ENCODE peak calls at places on chromosomes 13 and 19, in six cellular contexts. U, Q, B, D, G and W are unnamed samples.

GRCh38 chr13:76723551-76724232 is 162.5 kb downstream of the KCTD12 start:
- DNase-seq in G (no peak), B (no peak), U (peak; percentile 60), Q (peak; percentile 78), D (peak; percentile 96), W (no peak)

GRCh38 chr19:17339088-17339741 is 1.9 kb downstream of the GTPBP3 start:
- DNase-seq in B (peak; percentile 24), Q (no peak), G (no peak), U (no peak), D (no peak), W (no peak)

GRCh38 chr19:47813304-47813994 is 8.3 kb upstream of the CRX start:
- DNase-seq in D (peak; percentile 39), B (peak; percentile 61), G (peak; percentile 86), Q (no peak), U (peak; percentile 88), W (peak; percentile 89)

GRCh38 chr19:58330458-58330857 is 3.7 kb downstream of the ZSCAN22 start:
- DNase-seq in U (no peak), G (no peak), Q (no peak), B (no peak), D (peak; percentile 81), W (no peak)

GRCh38 chr13:20550799-20551198 is 16.2 kb upstream of the IFT88 start:
- DNase-seq in G (no peak), D (no peak), U (no peak), Q (no peak), B (no peak), W (no peak)

GRCh38 chr19:8832132-8833021 is at the start of the genes MBD3L1 and ZNF558:
- DNase-seq in Q (peak; percentile 93), D (peak; percentile 97), B (peak; percentile 99), G (peak; percentile 96), U (peak; percentile 99), W (peak; percentile 100)

GRCh38 chr13:93824286-93824685 is 597.7 kb downstream of the GPC6 start:
- DNase-seq in U (no peak), B (no peak), G (no peak), Q (no peak), D (no peak), W (no peak)

GRCh38 chr19:1779604-1779973 is 26.3 kb downstream of the ONECUT3 start:
- DNase-seq in U (no peak), B (no peak), Q (no peak), D (no peak), G (no peak), W (no peak)

GRCh38 chr19:47450478-47450877 is 21.2 kb downstream of the SLC8A2 start:
- DNase-seq in Q (no peak), B (no peak), G (no peak), U (peak; percentile 15), D (no peak), W (no peak)

GRCh38 chr19:1968279-1969175 is 27.6 kb downstream of the CSNK1G2 start:
- DNase-seq in Q (no peak), B (no peak), D (no peak), U (no peak), G (no peak), W (no peak)

GRCh38 chr19:5048091-5048726 is 79.3 kb downstream of the KDM4B start:
- DNase-seq in U (peak; percentile 86), B (peak; percentile 44), G (peak; percentile 91), D (peak; percentile 80), Q (no peak), W (peak; percentile 85)

GRCh38 chr19:10537668-10538067 is 6.0 kb upstream of the ATG4D start:
- DNase-seq in U (no peak), Q (no peak), G (no peak), D (no peak), B (no peak), W (no peak)

GRCh38 chr13:88063741-88064140 is 392.6 kb downstream of the SLITRK5 start:
- DNase-seq in B (no peak), G (no peak), U (no peak), Q (no peak), D (no peak), W (no peak)

GRCh38 chr19:28706693-28707092 is 506.3 kb downstream of the UQCRFS1 start:
- DNase-seq in D (no peak), B (no peak), G (no peak), U (no peak), Q (no peak), W (no peak)

GRCh38 chr13:60790620-60791019 is 393.6 kb downstream of the TDRD3 start:
- DNase-seq in U (no peak), B (no peak), G (no peak), Q (no peak), D (no peak), W (no peak)

GRCh38 chr19:17347361-17347760 is 10.0 kb downstream of the GTPBP3 start:
- DNase-seq in B (no peak), Q (no peak), D (peak; percentile 66), G (peak; percentile 29), U (no peak), W (no peak)

GRCh38 chr19:28159065-28159464 is 1053.9 kb downstream of the UQCRFS1 start:
- DNase-seq in D (no peak), Q (no peak), G (no peak), U (no peak), B (no peak), W (no peak)

DNA sequence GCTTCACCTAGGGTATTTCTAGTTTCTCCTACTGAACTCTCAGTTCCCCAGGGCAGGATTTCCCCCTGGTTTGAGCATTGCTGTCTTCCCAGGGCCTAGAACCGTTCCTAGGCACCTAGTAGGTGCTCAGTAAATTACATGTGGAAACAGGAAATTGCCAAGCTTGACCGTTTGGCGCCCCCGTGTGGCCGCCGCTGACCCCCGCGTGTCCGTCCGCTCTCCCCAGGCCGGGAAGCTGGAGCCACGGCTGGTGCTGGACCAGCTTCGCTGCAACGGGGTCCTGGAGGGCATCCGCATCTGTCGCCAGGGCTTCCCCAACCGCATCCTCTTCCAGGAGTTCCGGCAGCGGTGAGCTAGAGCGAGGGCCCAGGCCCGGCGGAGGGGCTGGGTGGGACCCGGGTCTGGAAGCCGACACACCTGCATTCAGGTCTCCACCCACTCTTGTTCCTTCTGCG is 55.5 kb downstream of the MYH14 start:
- DNase-seq in D (no peak), Q (no peak), G (peak; percentile 62), B (no peak), U (no peak), W (no peak)
- TF ChIP-seq CTCF in D (no peak), Q (peak; percentile 10), G (peak; percentile 36), B (no peak), U (peak; percentile 40), W (peak; percentile 58)

GRCh38 chr13:38766799-38767198 is 79.9 kb downstream of the FREM2 start:
- DNase-seq in Q (no peak), U (no peak), G (no peak), D (no peak), B (no peak), W (no peak)

GRCh38 chr13:38759390-38759789 is 72.5 kb downstream of the FREM2 start:
- DNase-seq in D (no peak), U (no peak), Q (no peak), G (no peak), B (no peak), W (no peak)

GRCh38 chr13:38767506-38768265 is 80.8 kb downstream of the FREM2 start:
- DNase-seq in D (no peak), B (no peak), G (no peak), U (no peak), Q (no peak), W (no peak)

GRCh38 chr13:38758278-38758677 is 71.4 kb downstream of the FREM2 start:
- DNase-seq in G (no peak), D (no peak), B (no peak), Q (no peak), U (no peak), W (no peak)

DNA sequence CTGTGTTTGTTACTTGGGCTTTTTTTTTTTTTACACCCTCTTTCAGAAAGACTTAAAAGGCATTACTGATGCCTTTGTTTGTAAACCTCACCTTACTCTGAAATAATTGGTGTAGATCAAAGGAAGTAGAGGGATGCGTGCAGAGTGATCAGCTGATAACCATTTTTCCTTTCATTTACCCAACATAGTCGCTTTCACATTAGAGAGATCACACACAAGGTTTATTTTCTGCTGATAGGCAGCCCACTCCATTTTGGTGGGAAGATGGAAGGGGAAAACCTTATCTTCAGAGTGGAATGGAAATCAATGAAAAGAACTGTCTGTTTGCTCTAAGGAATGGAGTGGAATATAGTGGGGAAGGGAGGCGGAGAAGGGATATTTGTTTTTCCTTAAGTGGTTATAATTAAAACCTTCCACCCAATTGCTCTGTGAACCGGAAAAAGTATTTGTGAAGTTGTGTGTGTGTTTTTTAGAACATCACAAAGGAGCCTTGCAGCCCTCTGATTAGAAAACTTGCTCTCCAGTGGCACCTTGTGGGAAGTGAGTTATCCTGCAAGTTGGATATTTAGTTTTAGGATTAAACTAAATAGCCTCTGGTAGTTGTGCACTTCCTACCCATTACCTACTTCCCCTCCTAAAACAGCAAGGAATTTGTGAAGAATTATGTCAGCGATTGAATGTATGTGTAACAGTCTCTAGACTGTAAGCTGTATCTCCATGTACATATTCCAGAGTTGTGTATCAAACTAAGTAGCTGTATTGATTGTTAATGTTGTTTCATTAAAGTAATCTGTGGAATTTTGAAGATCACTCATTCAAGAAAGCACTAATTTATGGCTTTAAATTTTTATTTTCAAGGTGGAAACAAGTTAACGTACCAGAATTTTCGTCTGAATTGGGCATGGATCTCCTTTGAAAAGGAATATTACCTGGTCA is 76.8 kb downstream of the FREM2 start:
- DNase-seq in D (peak; percentile 47), B (no peak), Q (no peak), G (peak; percentile 17), U (no peak), W (no peak)
- TF ChIP-seq CTCF in D (peak; percentile 69), B (no peak), Q (peak; percentile 67), G (peak; percentile 16), U (peak; percentile 45), W (peak; percentile 49)

GRCh38 chr13:52067237-52067636 is 42.7 kb downstream of the UTP14C start:
- DNase-seq in G (no peak), U (no peak), B (no peak), Q (no peak), D (no peak), W (no peak)

DNA sequence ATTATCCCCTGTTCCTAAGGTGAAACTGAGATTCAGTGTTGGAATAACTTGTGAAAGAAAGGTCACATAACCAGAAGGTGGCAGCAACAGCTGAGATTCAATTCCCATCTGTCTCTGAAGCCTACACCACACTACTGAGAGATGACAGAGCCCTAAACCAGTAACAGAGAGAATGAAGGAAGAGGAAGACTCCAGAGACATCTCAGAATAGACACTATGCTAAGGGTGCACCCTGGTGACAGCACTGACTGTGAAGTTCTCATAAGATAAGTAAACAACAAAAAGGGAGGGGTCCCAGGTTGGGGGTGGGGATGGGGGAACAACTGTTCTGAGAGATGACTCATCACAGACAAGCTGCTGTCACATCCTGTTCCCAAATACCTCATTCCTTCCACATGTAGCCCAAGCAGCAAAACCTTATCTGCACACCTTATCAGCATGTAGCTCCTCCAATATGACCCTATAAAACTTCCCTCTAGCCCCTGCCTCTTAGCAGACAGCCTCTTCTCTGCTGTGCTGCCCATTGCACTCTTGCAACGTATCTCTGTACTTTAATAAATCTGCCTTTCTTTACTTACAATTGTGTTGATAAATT is 46.5 kb downstream of the UTP14C start:
- DNase-seq in D (peak; percentile 57), Q (no peak), G (peak; percentile 30), B (no peak), U (no peak), W (no peak)
- TF ChIP-seq CTCF in D (peak; percentile 30), Q (peak; percentile 18), G (no peak), B (no peak), U (no peak), W (no peak)

DNA sequence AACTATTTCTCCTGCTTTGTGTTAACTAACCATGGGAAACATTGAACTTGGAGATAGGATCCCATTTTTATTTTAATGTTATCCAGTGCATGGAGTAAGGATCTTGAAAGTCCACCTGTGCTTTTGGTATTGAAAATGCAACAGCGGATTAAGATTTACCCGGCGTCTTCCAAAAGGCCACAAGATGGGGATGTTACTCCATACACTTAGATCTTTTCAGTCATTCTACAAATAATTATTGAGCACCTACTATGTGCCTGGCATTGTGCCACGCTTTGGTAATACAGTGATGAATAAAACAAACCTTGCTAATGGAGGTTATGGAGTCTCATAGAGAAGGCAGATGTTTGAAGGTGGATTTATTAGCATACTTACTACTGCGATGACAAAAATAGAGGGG is 56.9 kb downstream of the RFC3 start:
- DNase-seq in B (no peak), G (no peak), U (no peak), Q (no peak), D (no peak), W (no peak)
- TF ChIP-seq CTCF in B (no peak), G (no peak), U (no peak), Q (peak; percentile 24), D (peak; percentile 10), W (no peak)